ENCODE peak calls at places on chromosomes 2 and 18, in seven cellular contexts. X is heart right ventricle; Y is WERI-Rb-1; N is esophagus muscularis mucosa; Q is tibial nerve; L is suprapubic skin; U is CD4-positive, CD25-positive, alpha-beta regulatory T cell. I is an unnamed sample.

GRCh38 chr18:38996056-38996455 is 1430.5 kb upstream of the CELF4 start:
- DNase-seq in U (no peak), L (no peak), Y (no peak), Q (no peak), X (no peak), N (no peak), I (no peak)

GRCh38 chr2:226963528-226963927 is 127.7 kb downstream of the RHBDD1 start:
- DNase-seq in L (no peak), Q (no peak), N (no peak), Y (no peak), U (no peak), X (no peak), I (no peak)

GRCh38 chr18:25563346-25563745 is 211.4 kb upstream of the ZNF521 start:
- DNase-seq in Y (no peak), U (no peak), Q (no peak), N (no peak), X (no peak), L (no peak), I (no peak)

GRCh38 chr18:5518899-5519371 is 24.9 kb downstream of the EPB41L3 start:
- DNase-seq in Q (peak; percentile 41), L (no peak), U (no peak), X (no peak), N (no peak), Y (no peak), I (no peak)

GRCh38 chr2:199100326-199101110 is 357.2 kb downstream of the SATB2 start:
- DNase-seq in Y (no peak), U (no peak), N (no peak), Q (no peak), X (no peak), L (no peak), I (no peak)

GRCh38 chr2:74763962-74764428 is 69.9 kb upstream of the HK2 start:
- DNase-seq in Q (no peak), U (no peak), Y (peak; percentile 97), L (no peak), X (no peak), N (no peak), I (no peak)

GRCh38 chr18:53799134-53799533 is 425.3 kb downstream of the MBD2 start:
- DNase-seq in Y (no peak), X (no peak), U (no peak), Q (no peak), L (no peak), N (no peak), I (no peak)

GRCh38 chr2:198066597-198066996 is 262.2 kb downstream of the PLCL1 start:
- DNase-seq in L (no peak), X (peak; percentile 34), Q (no peak), Y (no peak), U (no peak), N (no peak), I (no peak)

GRCh38 chr2:114919985-114920384 is 477.5 kb downstream of the DPP10 start:
- DNase-seq in Q (no peak), X (no peak), U (no peak), N (no peak), L (no peak), Y (no peak), I (no peak)

GRCh38 chr2:133177196-133177595 is 391.1 kb downstream of the NCKAP5 start:
- DNase-seq in L (no peak), N (no peak), U (no peak), Y (no peak), Q (no peak), X (no peak), I (no peak)

DNA sequence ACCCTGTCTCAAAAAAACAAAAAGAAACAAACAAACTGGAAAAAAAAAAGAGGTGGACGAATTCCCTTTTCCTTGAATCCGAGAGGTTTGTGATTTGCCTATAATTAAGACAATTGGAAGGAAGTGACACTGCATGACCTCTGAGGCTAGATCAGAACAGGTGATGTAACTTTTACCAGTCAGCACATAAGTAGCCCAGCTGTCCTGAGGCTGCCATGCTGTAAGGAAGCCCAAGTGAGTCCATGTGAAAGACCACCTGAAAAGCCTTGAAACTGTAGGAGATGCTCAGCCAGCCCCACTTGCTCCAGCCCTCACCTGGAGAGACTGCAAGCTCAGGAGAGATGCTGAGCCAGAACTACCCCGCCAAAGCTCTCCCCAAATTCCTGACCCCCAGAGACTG is 166.8 kb downstream of the TGIF1 start:
- DNase-seq in N (no peak), X (no peak), L (no peak), Q (no peak), U (no peak), Y (no peak), I (no peak)
- H3K4me3 ChIP-seq in N (no peak overlapping the region), X (no peak overlapping the region), L (no peak overlapping the region), Q (no peak overlapping the region), U (no peak overlapping the region), Y (no peak overlapping the region), I (no peak overlapping the region)

GRCh38 chr2:28399289-28399688 is 6.6 kb downstream of the FOSL2 start:
- DNase-seq in Q (no peak), U (no peak), N (no peak), Y (no peak), X (no peak), L (no peak), I (no peak)
- H3K36me3 ChIP-seq in Q (peaks cover 30% of the 10 kb centered on the region), U (peaks cover 1% of the 10 kb centered on the region), N (peaks cover 76% of the 10 kb centered on the region), Y (no peaks in the 10 kb centered on the region), X (no peaks in the 10 kb centered on the region), L (peaks cover 38% of the 10 kb centered on the region), I (no peaks in the 10 kb centered on the region)

GRCh38 chr2:232387451-232388171 is 9.1 kb downstream of the ALPP start:
- DNase-seq in X (no peak), Y (no peak), Q (no peak), L (no peak), U (no peak), N (no peak), I (peak; percentile 65)
- H3K27me3 ChIP-seq in X (peaks cover 97% of the 10 kb centered on the region), Y (peaks cover 23% of the 10 kb centered on the region), Q (no peaks in the 10 kb centered on the region), L (peaks cover 90% of the 10 kb centered on the region), U (peaks cover 3% of the 10 kb centered on the region), N (peaks cover 89% of the 10 kb centered on the region), I (peaks cover 54% of the 10 kb centered on the region)

GRCh38 chr2:178420463-178420990 is 30.4 kb downstream of the PRKRA start:
- DNase-seq in U (no peak), L (no peak), Y (no peak), Q (no peak), N (no peak), X (no peak), I (no peak)
- H3K4me3 ChIP-seq in U (no peak overlapping the region), L (no peak overlapping the region), Y (no peak overlapping the region), Q (no peak overlapping the region), N (no peak overlapping the region), X (no peak overlapping the region), I (no peak overlapping the region)

GRCh38 chr2:218659258-218659987 is at the start of the genes BCS1L and ZNF142:
- DNase-seq in X (peak; percentile 96), N (peak; percentile 97), U (peak; percentile 86), Y (peak; percentile 96), Q (peak; percentile 94), L (peak; percentile 96), I (peak; percentile 96)
- H3K36me3 ChIP-seq in X (peaks cover 3% of the 10 kb centered on the region), N (peaks cover 49% of the 10 kb centered on the region), U (peaks cover 44% of the 10 kb centered on the region), Y (peaks cover 77% of the 10 kb centered on the region), Q (peaks cover 63% of the 10 kb centered on the region), L (peaks cover 51% of the 10 kb centered on the region), I (peaks cover 25% of the 10 kb centered on the region)

GRCh38 chr18:55430026-55430425 is 158.0 kb downstream of the TCF4 start:
- DNase-seq in Q (no peak), X (no peak), U (no peak), L (no peak), Y (no peak), N (no peak), I (no peak)

GRCh38 chr18:55433140-55433539 is 154.9 kb downstream of the TCF4 start:
- DNase-seq in L (no peak), X (no peak), Y (no peak), Q (no peak), U (no peak), N (no peak), I (no peak)

GRCh38 chr18:55425698-55426097 is 162.3 kb downstream of the TCF4 start:
- DNase-seq in Y (no peak), L (no peak), Q (no peak), U (no peak), N (no peak), X (no peak), I (peak; percentile 54)

GRCh38 chr18:55432307-55433040 is 155.5 kb downstream of the TCF4 start:
- DNase-seq in U (no peak), N (no peak), Q (no peak), L (no peak), Y (no peak), X (no peak), I (no peak)

GRCh38 chr18:55427951-55428350 is 160.0 kb downstream of the TCF4 start:
- DNase-seq in X (no peak), N (no peak), Y (no peak), L (no peak), U (no peak), Q (no peak), I (no peak)
- H3K27me3 ChIP-seq in X (no peaks in the 10 kb centered on the region), N (no peaks in the 10 kb centered on the region), Y (no peaks in the 10 kb centered on the region), L (no peaks in the 10 kb centered on the region), U (no peaks in the 10 kb centered on the region), Q (no peaks in the 10 kb centered on the region), I (no peaks in the 10 kb centered on the region)

GRCh38 chr2:189582140-189582825 is 1.7 kb upstream of the SLC40A1 start:
- DNase-seq in Q (no peak), Y (no peak), U (no peak), N (no peak), X (no peak), L (no peak), I (no peak)
- H3K4me3 ChIP-seq in Q (no peak overlapping the region), Y (no peak overlapping the region), U (no peak overlapping the region), N (peak overlapping the region; percentile 83), X (no peak overlapping the region), L (no peak overlapping the region), I (no peak overlapping the region)

DNA sequence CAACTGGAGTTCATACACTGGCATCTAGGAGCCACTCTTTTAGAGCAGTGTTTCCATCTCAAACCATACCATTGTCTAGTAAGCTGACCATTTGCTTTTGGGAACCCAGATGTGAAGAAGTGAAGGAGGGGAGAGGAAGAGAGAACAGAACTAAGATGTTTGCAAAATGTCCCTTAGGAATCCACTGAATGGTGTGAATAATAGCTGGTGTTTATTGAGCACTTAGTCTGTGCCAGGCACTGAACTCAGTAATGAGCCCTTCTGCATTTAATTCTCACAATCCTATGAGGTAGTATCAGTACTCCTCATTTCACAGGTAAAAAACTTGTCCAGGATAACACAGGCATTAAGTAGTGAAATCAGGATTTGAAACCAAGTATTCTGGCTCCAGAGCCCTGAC is 23.5 kb downstream of the LMAN2L start:
- DNase-seq in N (no peak), U (no peak), Y (no peak), L (no peak), X (no peak), Q (no peak), I (no peak)
- H3K36me3 ChIP-seq in N (peaks cover 43% of the 10 kb centered on the region), U (peaks cover 15% of the 10 kb centered on the region), Y (peaks cover 15% of the 10 kb centered on the region), L (peaks cover 46% of the 10 kb centered on the region), X (no peaks in the 10 kb centered on the region), Q (peaks cover 94% of the 10 kb centered on the region), I (peaks cover 3% of the 10 kb centered on the region)